ENCODE peak calls at places on chromosomes 6 and 20, in eight cellular contexts. One of them, this sample, is unnamed.
A peak's percentile ranks its signal among the peaks of the same experiment; 100 is the strongest.

GRCh38 chr6:167341665-167342655 is 17.1 kb downstream of the TTLL2 start:
- DNase-seq in GM18507: no peak
- DNase-seq in NCI-H460: no peak
- DNase-seq in activated CD8-positive, alpha-beta memory T cell treated with anti-CD3 and anti-CD28 coated beads for 48 hours: no peak
- DNase-seq in nucleus accumbens: no peak
- DNase-seq in sciatic nerve: no peak
- DNase-seq in activated T-cell treated with anti-CD3 and anti-CD28 coated beads for 24 hours: no peak
- DNase-seq in erythroblast: no peak
- DNase-seq in this sample: no peak

GRCh38 chr6:130188207-130188899 is 34.4 kb downstream of the SAMD3 start:
- DNase-seq in nucleus accumbens: no peak
- DNase-seq in erythroblast: peak; percentile 5
- DNase-seq in activated CD8-positive, alpha-beta memory T cell treated with anti-CD3 and anti-CD28 coated beads for 48 hours: no peak
- DNase-seq in GM18507: no peak
- DNase-seq in NCI-H460: no peak
- DNase-seq in sciatic nerve: no peak
- DNase-seq in activated T-cell treated with anti-CD3 and anti-CD28 coated beads for 24 hours: no peak
- DNase-seq in this sample: no peak

GRCh38 chr20:17556842-17557674 is 12.8 kb upstream of the DSTN start:
- DNase-seq in sciatic nerve: no peak
- DNase-seq in erythroblast: no peak
- DNase-seq in activated T-cell treated with anti-CD3 and anti-CD28 coated beads for 24 hours: no peak
- DNase-seq in nucleus accumbens: no peak
- DNase-seq in NCI-H460: no peak
- DNase-seq in activated CD8-positive, alpha-beta memory T cell treated with anti-CD3 and anti-CD28 coated beads for 48 hours: no peak
- DNase-seq in GM18507: no peak
- DNase-seq in this sample: no peak

GRCh38 chr6:24016286-24016685 is 109.7 kb upstream of the NRSN1 start:
- DNase-seq in sciatic nerve: no peak
- DNase-seq in nucleus accumbens: no peak
- DNase-seq in erythroblast: no peak
- DNase-seq in NCI-H460: no peak
- DNase-seq in activated CD8-positive, alpha-beta memory T cell treated with anti-CD3 and anti-CD28 coated beads for 48 hours: no peak
- DNase-seq in activated T-cell treated with anti-CD3 and anti-CD28 coated beads for 24 hours: no peak
- DNase-seq in GM18507: no peak
- DNase-seq in this sample: no peak

GRCh38 chr20:10705801-10706459 is 32.1 kb upstream of the JAG1 start:
- DNase-seq in nucleus accumbens: no peak
- DNase-seq in erythroblast: no peak
- DNase-seq in NCI-H460: peak; percentile 25
- DNase-seq in activated CD8-positive, alpha-beta memory T cell treated with anti-CD3 and anti-CD28 coated beads for 48 hours: no peak
- DNase-seq in GM18507: no peak
- DNase-seq in sciatic nerve: no peak
- DNase-seq in activated T-cell treated with anti-CD3 and anti-CD28 coated beads for 24 hours: no peak
- DNase-seq in this sample: no peak

GRCh38 chr6:40347571-40348011 is 239.6 kb downstream of the LRFN2 start:
- DNase-seq in NCI-H460: no peak
- DNase-seq in nucleus accumbens: no peak
- DNase-seq in activated CD8-positive, alpha-beta memory T cell treated with anti-CD3 and anti-CD28 coated beads for 48 hours: no peak
- DNase-seq in erythroblast: no peak
- DNase-seq in activated T-cell treated with anti-CD3 and anti-CD28 coated beads for 24 hours: no peak
- DNase-seq in sciatic nerve: peak; percentile 42
- DNase-seq in GM18507: no peak
- DNase-seq in this sample: no peak

GRCh38 chr6:53306819-53307347 is 41.9 kb downstream of the ELOVL5 start:
- DNase-seq in activated T-cell treated with anti-CD3 and anti-CD28 coated beads for 24 hours: peak; percentile 17
- DNase-seq in sciatic nerve: no peak
- DNase-seq in activated CD8-positive, alpha-beta memory T cell treated with anti-CD3 and anti-CD28 coated beads for 48 hours: no peak
- DNase-seq in NCI-H460: no peak
- DNase-seq in nucleus accumbens: no peak
- DNase-seq in erythroblast: no peak
- DNase-seq in GM18507: peak; percentile 23
- DNase-seq in this sample: peak; percentile 39

GRCh38 chr6:75205776-75206334 is at the start of gene COL12A1:
- DNase-seq in NCI-H460: no peak
- DNase-seq in sciatic nerve: peak; percentile 96
- DNase-seq in nucleus accumbens: no peak
- DNase-seq in erythroblast: peak; percentile 5
- DNase-seq in GM18507: no peak
- DNase-seq in activated CD8-positive, alpha-beta memory T cell treated with anti-CD3 and anti-CD28 coated beads for 48 hours: no peak
- DNase-seq in activated T-cell treated with anti-CD3 and anti-CD28 coated beads for 24 hours: no peak
- DNase-seq in this sample: no peak

GRCh38 chr6:106451419-106451818 is 90.9 kb downstream of the CRYBG1 start:
- DNase-seq in sciatic nerve: no peak
- DNase-seq in NCI-H460: no peak
- DNase-seq in GM18507: no peak
- DNase-seq in erythroblast: no peak
- DNase-seq in activated T-cell treated with anti-CD3 and anti-CD28 coated beads for 24 hours: no peak
- DNase-seq in activated CD8-positive, alpha-beta memory T cell treated with anti-CD3 and anti-CD28 coated beads for 48 hours: no peak
- DNase-seq in nucleus accumbens: no peak
- DNase-seq in this sample: no peak

GRCh38 chr6:130018292-130018829 is at the start of gene L3MBTL3:
- DNase-seq in NCI-H460: peak; percentile 65
- DNase-seq in nucleus accumbens: peak; percentile 44
- DNase-seq in activated T-cell treated with anti-CD3 and anti-CD28 coated beads for 24 hours: peak; percentile 85
- DNase-seq in activated CD8-positive, alpha-beta memory T cell treated with anti-CD3 and anti-CD28 coated beads for 48 hours: peak; percentile 65
- DNase-seq in sciatic nerve: peak; percentile 93
- DNase-seq in GM18507: peak; percentile 74
- DNase-seq in erythroblast: peak; percentile 81
- DNase-seq in this sample: peak; percentile 82

GRCh38 chr6:8436956-8437355 is 1.6 kb upstream of the SLC35B3 start:
- DNase-seq in GM18507: no peak
- DNase-seq in NCI-H460: no peak
- DNase-seq in activated CD8-positive, alpha-beta memory T cell treated with anti-CD3 and anti-CD28 coated beads for 48 hours: no peak
- DNase-seq in erythroblast: no peak
- DNase-seq in sciatic nerve: no peak
- DNase-seq in nucleus accumbens: no peak
- DNase-seq in activated T-cell treated with anti-CD3 and anti-CD28 coated beads for 24 hours: no peak
- DNase-seq in this sample: no peak

GRCh38 chr20:54017846-54018245 is 52.5 kb downstream of the BCAS1 start:
- DNase-seq in NCI-H460: no peak
- DNase-seq in erythroblast: no peak
- DNase-seq in nucleus accumbens: no peak
- DNase-seq in GM18507: no peak
- DNase-seq in sciatic nerve: no peak
- DNase-seq in activated T-cell treated with anti-CD3 and anti-CD28 coated beads for 24 hours: no peak
- DNase-seq in activated CD8-positive, alpha-beta memory T cell treated with anti-CD3 and anti-CD28 coated beads for 48 hours: no peak
- DNase-seq in this sample: no peak

GRCh38 chr6:168581706-168582105 is 140.7 kb downstream of the SMOC2 start:
- DNase-seq in nucleus accumbens: no peak
- DNase-seq in GM18507: no peak
- DNase-seq in sciatic nerve: no peak
- DNase-seq in erythroblast: no peak
- DNase-seq in activated CD8-positive, alpha-beta memory T cell treated with anti-CD3 and anti-CD28 coated beads for 48 hours: no peak
- DNase-seq in NCI-H460: no peak
- DNase-seq in activated T-cell treated with anti-CD3 and anti-CD28 coated beads for 24 hours: no peak
- DNase-seq in this sample: no peak

GRCh38 chr6:105993769-105994521 is 92.2 kb upstream of the PRDM1 start:
- DNase-seq in NCI-H460: peak; percentile 27
- DNase-seq in activated T-cell treated with anti-CD3 and anti-CD28 coated beads for 24 hours: peak; percentile 26
- DNase-seq in GM18507: no peak
- DNase-seq in activated CD8-positive, alpha-beta memory T cell treated with anti-CD3 and anti-CD28 coated beads for 48 hours: no peak
- DNase-seq in nucleus accumbens: no peak
- DNase-seq in sciatic nerve: no peak
- DNase-seq in erythroblast: peak; percentile 59
- DNase-seq in this sample: no peak

GRCh38 chr6:422423-423061 is 31.0 kb downstream of the IRF4 start:
- DNase-seq in activated T-cell treated with anti-CD3 and anti-CD28 coated beads for 24 hours: peak; percentile 59
- DNase-seq in activated CD8-positive, alpha-beta memory T cell treated with anti-CD3 and anti-CD28 coated beads for 48 hours: no peak
- DNase-seq in nucleus accumbens: no peak
- DNase-seq in sciatic nerve: no peak
- DNase-seq in GM18507: peak; percentile 64
- DNase-seq in erythroblast: no peak
- DNase-seq in NCI-H460: peak; percentile 71
- DNase-seq in this sample: no peak

GRCh38 chr20:50191566-50192363 is 1.1 kb downstream of the CEBPB start:
- DNase-seq in activated T-cell treated with anti-CD3 and anti-CD28 coated beads for 24 hours: peak; percentile 41
- DNase-seq in nucleus accumbens: no peak
- DNase-seq in activated CD8-positive, alpha-beta memory T cell treated with anti-CD3 and anti-CD28 coated beads for 48 hours: peak; percentile 46
- DNase-seq in NCI-H460: no peak
- DNase-seq in GM18507: no peak
- DNase-seq in sciatic nerve: peak; percentile 73
- DNase-seq in erythroblast: peak; percentile 85
- DNase-seq in this sample: peak; percentile 43

GRCh38 chr6:87366428-87366827 is 21.8 kb downstream of the C6orf163 start:
- DNase-seq in NCI-H460: no peak
- DNase-seq in activated T-cell treated with anti-CD3 and anti-CD28 coated beads for 24 hours: no peak
- DNase-seq in GM18507: no peak
- DNase-seq in activated CD8-positive, alpha-beta memory T cell treated with anti-CD3 and anti-CD28 coated beads for 48 hours: no peak
- DNase-seq in sciatic nerve: no peak
- DNase-seq in nucleus accumbens: no peak
- DNase-seq in erythroblast: no peak
- DNase-seq in this sample: no peak

GRCh38 chr6:114157848-114158247 is 185.0 kb downstream of the HS3ST5 start:
- DNase-seq in activated CD8-positive, alpha-beta memory T cell treated with anti-CD3 and anti-CD28 coated beads for 48 hours: no peak
- DNase-seq in sciatic nerve: no peak
- DNase-seq in NCI-H460: no peak
- DNase-seq in nucleus accumbens: peak; percentile 27
- DNase-seq in activated T-cell treated with anti-CD3 and anti-CD28 coated beads for 24 hours: no peak
- DNase-seq in erythroblast: no peak
- DNase-seq in GM18507: no peak
- DNase-seq in this sample: no peak

GRCh38 chr6:26103141-26103769 is 16.0 kb downstream of the HFE start:
- DNase-seq in erythroblast: no peak
- DNase-seq in GM18507: no peak
- DNase-seq in nucleus accumbens: no peak
- DNase-seq in NCI-H460: no peak
- DNase-seq in activated CD8-positive, alpha-beta memory T cell treated with anti-CD3 and anti-CD28 coated beads for 48 hours: no peak
- DNase-seq in activated T-cell treated with anti-CD3 and anti-CD28 coated beads for 24 hours: no peak
- DNase-seq in sciatic nerve: no peak
- DNase-seq in this sample: no peak

GRCh38 chr6:1678966-1679690 is 69.4 kb downstream of the FOXC1 start:
- DNase-seq in activated T-cell treated with anti-CD3 and anti-CD28 coated beads for 24 hours: no peak
- DNase-seq in NCI-H460: no peak
- DNase-seq in sciatic nerve: no peak
- DNase-seq in GM18507: no peak
- DNase-seq in activated CD8-positive, alpha-beta memory T cell treated with anti-CD3 and anti-CD28 coated beads for 48 hours: no peak
- DNase-seq in nucleus accumbens: no peak
- DNase-seq in erythroblast: no peak
- DNase-seq in this sample: no peak

GRCh38 chr6:143290206-143290605 is 160.3 kb downstream of the ADAT2 start:
- DNase-seq in erythroblast: no peak
- DNase-seq in GM18507: no peak
- DNase-seq in NCI-H460: no peak
- DNase-seq in nucleus accumbens: no peak
- DNase-seq in activated T-cell treated with anti-CD3 and anti-CD28 coated beads for 24 hours: no peak
- DNase-seq in activated CD8-positive, alpha-beta memory T cell treated with anti-CD3 and anti-CD28 coated beads for 48 hours: no peak
- DNase-seq in sciatic nerve: no peak
- DNase-seq in this sample: no peak

GRCh38 chr6:1390071-1390804 is 862 bp downstream of the FOXF2 start:
- DNase-seq in activated T-cell treated with anti-CD3 and anti-CD28 coated beads for 24 hours: no peak
- DNase-seq in NCI-H460: no peak
- DNase-seq in erythroblast: peak; percentile 7
- DNase-seq in GM18507: no peak
- DNase-seq in sciatic nerve: no peak
- DNase-seq in activated CD8-positive, alpha-beta memory T cell treated with anti-CD3 and anti-CD28 coated beads for 48 hours: no peak
- DNase-seq in nucleus accumbens: no peak
- DNase-seq in this sample: no peak

GRCh38 chr6:109008061-109008460 is 86.6 kb downstream of the SESN1 start:
- DNase-seq in NCI-H460: no peak
- DNase-seq in nucleus accumbens: no peak
- DNase-seq in activated CD8-positive, alpha-beta memory T cell treated with anti-CD3 and anti-CD28 coated beads for 48 hours: no peak
- DNase-seq in erythroblast: no peak
- DNase-seq in sciatic nerve: no peak
- DNase-seq in activated T-cell treated with anti-CD3 and anti-CD28 coated beads for 24 hours: no peak
- DNase-seq in GM18507: no peak
- DNase-seq in this sample: no peak

GRCh38 chr6:140636698-140637402 is 1262.4 kb upstream of the CITED2 start:
- DNase-seq in erythroblast: no peak
- DNase-seq in activated T-cell treated with anti-CD3 and anti-CD28 coated beads for 24 hours: no peak
- DNase-seq in NCI-H460: no peak
- DNase-seq in GM18507: no peak
- DNase-seq in nucleus accumbens: no peak
- DNase-seq in sciatic nerve: no peak
- DNase-seq in activated CD8-positive, alpha-beta memory T cell treated with anti-CD3 and anti-CD28 coated beads for 48 hours: no peak
- DNase-seq in this sample: no peak

GRCh38 chr20:4702562-4703280 is 19.0 kb upstream of the PRND start:
- DNase-seq in activated T-cell treated with anti-CD3 and anti-CD28 coated beads for 24 hours: no peak
- DNase-seq in nucleus accumbens: no peak
- DNase-seq in GM18507: no peak
- DNase-seq in erythroblast: no peak
- DNase-seq in NCI-H460: no peak
- DNase-seq in sciatic nerve: no peak
- DNase-seq in activated CD8-positive, alpha-beta memory T cell treated with anti-CD3 and anti-CD28 coated beads for 48 hours: no peak
- DNase-seq in this sample: no peak

GRCh38 chr6:125018136-125018535 is 55.9 kb downstream of the RNF217 start:
- DNase-seq in activated T-cell treated with anti-CD3 and anti-CD28 coated beads for 24 hours: no peak
- DNase-seq in GM18507: no peak
- DNase-seq in activated CD8-positive, alpha-beta memory T cell treated with anti-CD3 and anti-CD28 coated beads for 48 hours: no peak
- DNase-seq in nucleus accumbens: no peak
- DNase-seq in NCI-H460: no peak
- DNase-seq in sciatic nerve: no peak
- DNase-seq in erythroblast: no peak
- DNase-seq in this sample: no peak

GRCh38 chr20:36563415-36563814 is 10.0 kb upstream of the TGIF2 start:
- DNase-seq in GM18507: no peak
- DNase-seq in sciatic nerve: no peak
- DNase-seq in nucleus accumbens: no peak
- DNase-seq in erythroblast: no peak
- DNase-seq in activated T-cell treated with anti-CD3 and anti-CD28 coated beads for 24 hours: no peak
- DNase-seq in NCI-H460: no peak
- DNase-seq in activated CD8-positive, alpha-beta memory T cell treated with anti-CD3 and anti-CD28 coated beads for 48 hours: no peak
- DNase-seq in this sample: no peak

GRCh38 chr6:15417811-15418210 is 171.9 kb downstream of the JARID2 start:
- DNase-seq in NCI-H460: no peak
- DNase-seq in sciatic nerve: no peak
- DNase-seq in activated CD8-positive, alpha-beta memory T cell treated with anti-CD3 and anti-CD28 coated beads for 48 hours: no peak
- DNase-seq in activated T-cell treated with anti-CD3 and anti-CD28 coated beads for 24 hours: peak; percentile 51
- DNase-seq in GM18507: no peak
- DNase-seq in nucleus accumbens: no peak
- DNase-seq in erythroblast: no peak
- DNase-seq in this sample: no peak

GRCh38 chr20:46332373-46333135 is 24.3 kb upstream of the CDH22 start:
- DNase-seq in sciatic nerve: no peak
- DNase-seq in NCI-H460: no peak
- DNase-seq in GM18507: no peak
- DNase-seq in erythroblast: no peak
- DNase-seq in nucleus accumbens: no peak
- DNase-seq in activated CD8-positive, alpha-beta memory T cell treated with anti-CD3 and anti-CD28 coated beads for 48 hours: no peak
- DNase-seq in activated T-cell treated with anti-CD3 and anti-CD28 coated beads for 24 hours: no peak
- DNase-seq in this sample: no peak

GRCh38 chr6:117602899-117603588 is 733 bp upstream of the GOPC start:
- DNase-seq in activated T-cell treated with anti-CD3 and anti-CD28 coated beads for 24 hours: no peak
- DNase-seq in sciatic nerve: no peak
- DNase-seq in activated CD8-positive, alpha-beta memory T cell treated with anti-CD3 and anti-CD28 coated beads for 48 hours: no peak
- DNase-seq in GM18507: no peak
- DNase-seq in NCI-H460: no peak
- DNase-seq in nucleus accumbens: no peak
- DNase-seq in erythroblast: no peak
- DNase-seq in this sample: no peak

GRCh38 chr6:21134401-21134800 is 459.1 kb upstream of the SOX4 start:
- DNase-seq in activated T-cell treated with anti-CD3 and anti-CD28 coated beads for 24 hours: no peak
- DNase-seq in NCI-H460: no peak
- DNase-seq in nucleus accumbens: no peak
- DNase-seq in erythroblast: no peak
- DNase-seq in sciatic nerve: no peak
- DNase-seq in GM18507: no peak
- DNase-seq in activated CD8-positive, alpha-beta memory T cell treated with anti-CD3 and anti-CD28 coated beads for 48 hours: no peak
- DNase-seq in this sample: no peak

GRCh38 chr6:166312832-166313231 is 4.6 kb upstream of the PRR18 start:
- DNase-seq in GM18507: no peak
- DNase-seq in erythroblast: no peak
- DNase-seq in activated T-cell treated with anti-CD3 and anti-CD28 coated beads for 24 hours: no peak
- DNase-seq in activated CD8-positive, alpha-beta memory T cell treated with anti-CD3 and anti-CD28 coated beads for 48 hours: no peak
- DNase-seq in nucleus accumbens: no peak
- DNase-seq in NCI-H460: no peak
- DNase-seq in sciatic nerve: no peak
- DNase-seq in this sample: no peak

GRCh38 chr6:54981647-54982046 is 135.1 kb downstream of the FAM83B start:
- DNase-seq in sciatic nerve: no peak
- DNase-seq in nucleus accumbens: no peak
- DNase-seq in activated CD8-positive, alpha-beta memory T cell treated with anti-CD3 and anti-CD28 coated beads for 48 hours: no peak
- DNase-seq in GM18507: no peak
- DNase-seq in activated T-cell treated with anti-CD3 and anti-CD28 coated beads for 24 hours: no peak
- DNase-seq in erythroblast: no peak
- DNase-seq in NCI-H460: no peak
- DNase-seq in this sample: no peak

GRCh38 chr6:150777731-150778130 is 87.8 kb upstream of the MTHFD1L start:
- DNase-seq in sciatic nerve: no peak
- DNase-seq in GM18507: no peak
- DNase-seq in activated T-cell treated with anti-CD3 and anti-CD28 coated beads for 24 hours: no peak
- DNase-seq in activated CD8-positive, alpha-beta memory T cell treated with anti-CD3 and anti-CD28 coated beads for 48 hours: no peak
- DNase-seq in nucleus accumbens: no peak
- DNase-seq in erythroblast: no peak
- DNase-seq in NCI-H460: no peak
- DNase-seq in this sample: no peak

This sample was measured in stimulated activated CD4-positive, alpha-beta T cell treated with anti-CD3 and anti-CD28 coated beads, Interleukin-4, amount 100 ng/mL, for 48 hours.